ENCODE peak calls at places on chromosomes 6 and 20, in ten cellular contexts. One of them, this sample, is unnamed.

GRCh38 chr6:90179190-90180169 is 117.2 kb downstream of the BACH2 start:
- DNase-seq in MG63: no peak
- DNase-seq in neural progenitor cell: peak
- DNase-seq in effector CD4-positive, alpha-beta T cell: no peak
- DNase-seq in WERI-Rb-1: no peak
- DNase-seq in cardiac muscle cell: peak
- DNase-seq in body of pancreas: no peak
- DNase-seq in astrocyte of the hippocampus: peak
- DNase-seq in HFFc6: no peak
- DNase-seq in left cardiac atrium: no peak
- DNase-seq in this sample: no peak

GRCh38 chr20:3045042-3045815 is 623 bp upstream of the MRPS26 start:
- DNase-seq in MG63: peak
- DNase-seq in neural progenitor cell: no peak
- DNase-seq in effector CD4-positive, alpha-beta T cell: no peak
- DNase-seq in WERI-Rb-1: peak
- DNase-seq in cardiac muscle cell: peak
- DNase-seq in body of pancreas: peak
- DNase-seq in astrocyte of the hippocampus: no peak
- DNase-seq in HFFc6: peak
- DNase-seq in left cardiac atrium: peak
- DNase-seq in this sample: peak

GRCh38 chr6:125154184-125155135 is 887 bp downstream of the TPD52L1 start:
- DNase-seq in MG63: no peak
- DNase-seq in neural progenitor cell: peak
- DNase-seq in effector CD4-positive, alpha-beta T cell: no peak
- DNase-seq in WERI-Rb-1: no peak
- DNase-seq in cardiac muscle cell: no peak
- DNase-seq in body of pancreas: peak
- DNase-seq in astrocyte of the hippocampus: peak
- DNase-seq in HFFc6: no peak
- DNase-seq in left cardiac atrium: peak
- DNase-seq in this sample: no peak

GRCh38 chr6:27206806-27207205 is 40.7 kb upstream of the PRSS16 start:
- DNase-seq in MG63: no peak
- DNase-seq in neural progenitor cell: no peak
- DNase-seq in effector CD4-positive, alpha-beta T cell: no peak
- DNase-seq in WERI-Rb-1: no peak
- DNase-seq in cardiac muscle cell: no peak
- DNase-seq in body of pancreas: no peak
- DNase-seq in astrocyte of the hippocampus: no peak
- DNase-seq in HFFc6: no peak
- DNase-seq in left cardiac atrium: no peak
- DNase-seq in this sample: no peak

GRCh38 chr20:23009636-23010035 is 25.5 kb upstream of the SSTR4 start:
- DNase-seq in MG63: peak
- DNase-seq in neural progenitor cell: no peak
- DNase-seq in effector CD4-positive, alpha-beta T cell: no peak
- DNase-seq in WERI-Rb-1: no peak
- DNase-seq in cardiac muscle cell: peak
- DNase-seq in body of pancreas: no peak
- DNase-seq in astrocyte of the hippocampus: no peak
- DNase-seq in HFFc6: no peak
- DNase-seq in left cardiac atrium: no peak
- DNase-seq in this sample: no peak

GRCh38 chr6:159217595-159218275 is 48.5 kb downstream of the FNDC1 start:
- DNase-seq in MG63: no peak
- DNase-seq in neural progenitor cell: peak
- DNase-seq in effector CD4-positive, alpha-beta T cell: no peak
- DNase-seq in WERI-Rb-1: peak
- DNase-seq in cardiac muscle cell: peak
- DNase-seq in body of pancreas: peak
- DNase-seq in astrocyte of the hippocampus: peak
- DNase-seq in HFFc6: peak
- DNase-seq in left cardiac atrium: peak
- DNase-seq in this sample: no peak

GRCh38 chr6:109174911-109175310 is 79.6 kb downstream of the CEP57L1 start:
- DNase-seq in MG63: no peak
- DNase-seq in neural progenitor cell: no peak
- DNase-seq in effector CD4-positive, alpha-beta T cell: no peak
- DNase-seq in WERI-Rb-1: no peak
- DNase-seq in cardiac muscle cell: no peak
- DNase-seq in body of pancreas: no peak
- DNase-seq in astrocyte of the hippocampus: peak
- DNase-seq in HFFc6: peak
- DNase-seq in left cardiac atrium: no peak
- DNase-seq in this sample: no peak

GRCh38 chr6:111469543-111469942 is 13.5 kb downstream of the REV3L start:
- DNase-seq in MG63: no peak
- DNase-seq in neural progenitor cell: peak
- DNase-seq in effector CD4-positive, alpha-beta T cell: no peak
- DNase-seq in WERI-Rb-1: no peak
- DNase-seq in cardiac muscle cell: no peak
- DNase-seq in body of pancreas: no peak
- DNase-seq in astrocyte of the hippocampus: no peak
- DNase-seq in HFFc6: no peak
- DNase-seq in left cardiac atrium: no peak
- DNase-seq in this sample: no peak

GRCh38 chr6:163565140-163565539 is 150.6 kb downstream of the QKI start:
- DNase-seq in MG63: no peak
- DNase-seq in neural progenitor cell: no peak
- DNase-seq in effector CD4-positive, alpha-beta T cell: no peak
- DNase-seq in WERI-Rb-1: peak
- DNase-seq in cardiac muscle cell: peak
- DNase-seq in body of pancreas: no peak
- DNase-seq in astrocyte of the hippocampus: no peak
- DNase-seq in HFFc6: no peak
- DNase-seq in left cardiac atrium: no peak
- DNase-seq in this sample: no peak

GRCh38 chr20:5013682-5014447 is 12.6 kb upstream of the SLC23A2 start:
- DNase-seq in MG63: no peak
- DNase-seq in neural progenitor cell: no peak
- DNase-seq in effector CD4-positive, alpha-beta T cell: no peak
- DNase-seq in WERI-Rb-1: no peak
- DNase-seq in cardiac muscle cell: no peak
- DNase-seq in body of pancreas: no peak
- DNase-seq in astrocyte of the hippocampus: no peak
- DNase-seq in HFFc6: no peak
- DNase-seq in left cardiac atrium: no peak
- DNase-seq in this sample: no peak

GRCh38 chr6:56695702-56696101 is 53.0 kb upstream of the DST start:
- DNase-seq in MG63: no peak
- DNase-seq in neural progenitor cell: no peak
- DNase-seq in effector CD4-positive, alpha-beta T cell: no peak
- DNase-seq in WERI-Rb-1: no peak
- DNase-seq in cardiac muscle cell: no peak
- DNase-seq in body of pancreas: no peak
- DNase-seq in astrocyte of the hippocampus: no peak
- DNase-seq in HFFc6: no peak
- DNase-seq in left cardiac atrium: no peak
- DNase-seq in this sample: no peak

GRCh38 chr20:8933391-8933807 is 135.5 kb upstream of the PLCB4 start:
- DNase-seq in MG63: no peak
- DNase-seq in neural progenitor cell: peak
- DNase-seq in effector CD4-positive, alpha-beta T cell: no peak
- DNase-seq in WERI-Rb-1: no peak
- DNase-seq in cardiac muscle cell: peak
- DNase-seq in body of pancreas: no peak
- DNase-seq in astrocyte of the hippocampus: peak
- DNase-seq in HFFc6: no peak
- DNase-seq in left cardiac atrium: no peak
- DNase-seq in this sample: no peak

GRCh38 chr20:21510995-21511394 is 2.9 kb downstream of the NKX2-2 start:
- DNase-seq in MG63: no peak
- DNase-seq in neural progenitor cell: no peak
- DNase-seq in effector CD4-positive, alpha-beta T cell: no peak
- DNase-seq in WERI-Rb-1: no peak
- DNase-seq in cardiac muscle cell: no peak
- DNase-seq in body of pancreas: no peak
- DNase-seq in astrocyte of the hippocampus: no peak
- DNase-seq in HFFc6: no peak
- DNase-seq in left cardiac atrium: no peak
- DNase-seq in this sample: no peak

GRCh38 chr6:112618796-112619195 is 271.7 kb downstream of the RFPL4B start:
- DNase-seq in MG63: no peak
- DNase-seq in neural progenitor cell: peak
- DNase-seq in effector CD4-positive, alpha-beta T cell: no peak
- DNase-seq in WERI-Rb-1: peak
- DNase-seq in cardiac muscle cell: peak
- DNase-seq in body of pancreas: no peak
- DNase-seq in astrocyte of the hippocampus: no peak
- DNase-seq in HFFc6: no peak
- DNase-seq in left cardiac atrium: no peak
- DNase-seq in this sample: no peak

GRCh38 chr6:29236060-29236459 is 65.4 kb downstream of the OR2J2 start:
- DNase-seq in MG63: no peak
- DNase-seq in neural progenitor cell: no peak
- DNase-seq in effector CD4-positive, alpha-beta T cell: no peak
- DNase-seq in WERI-Rb-1: no peak
- DNase-seq in cardiac muscle cell: no peak
- DNase-seq in body of pancreas: no peak
- DNase-seq in astrocyte of the hippocampus: no peak
- DNase-seq in HFFc6: no peak
- DNase-seq in left cardiac atrium: no peak
- DNase-seq in this sample: no peak

GRCh38 chr6:110664933-110665332 is 150.3 kb downstream of the CDK19 start:
- DNase-seq in MG63: no peak
- DNase-seq in neural progenitor cell: no peak
- DNase-seq in effector CD4-positive, alpha-beta T cell: no peak
- DNase-seq in WERI-Rb-1: no peak
- DNase-seq in cardiac muscle cell: no peak
- DNase-seq in body of pancreas: no peak
- DNase-seq in astrocyte of the hippocampus: no peak
- DNase-seq in HFFc6: peak
- DNase-seq in left cardiac atrium: no peak
- DNase-seq in this sample: no peak

GRCh38 chr6:54776891-54777290 is 69.7 kb upstream of the FAM83B start:
- DNase-seq in MG63: no peak
- DNase-seq in neural progenitor cell: no peak
- DNase-seq in effector CD4-positive, alpha-beta T cell: no peak
- DNase-seq in WERI-Rb-1: no peak
- DNase-seq in cardiac muscle cell: peak
- DNase-seq in body of pancreas: no peak
- DNase-seq in astrocyte of the hippocampus: peak
- DNase-seq in HFFc6: no peak
- DNase-seq in left cardiac atrium: no peak
- DNase-seq in this sample: no peak